ENCODE peak calls at places on chromosome 12, in seven cellular contexts. N, G, F, A, E, R and J are unnamed samples.

GRCh38 chr12:14373202-14373601 is 7.7 kb downstream of the ATF7IP start:
- DNase-seq in G (no peak), F (no peak), E (no peak), N (no peak), R (no peak), A (no peak), J (no peak)

GRCh38 chr12:38639625-38640024 is 265.8 kb downstream of the CPNE8 start:
- DNase-seq in E (no peak), G (no peak), F (no peak), R (no peak), A (no peak), N (no peak), J (no peak)

GRCh38 chr12:127145929-127146789 is 1120.8 kb upstream of the TMEM132C start:
- DNase-seq in N (peak), G (peak), A (peak), E (peak), F (peak), R (peak), J (peak)

GRCh38 chr12:82694970-82695369 is 8.3 kb downstream of the TMTC2 start:
- DNase-seq in E (no peak), G (no peak), N (no peak), R (no peak), F (no peak), A (no peak), J (no peak)

GRCh38 chr12:109670647-109671046 is 43.0 kb upstream of the FAM222A start:
- DNase-seq in G (no peak), A (no peak), N (no peak), E (no peak), R (no peak), F (no peak), J (no peak)

GRCh38 chr12:27279836-27280235 is 35.8 kb downstream of the STK38L start:
- DNase-seq in R (no peak), A (no peak), N (no peak), F (no peak), E (no peak), G (no peak), J (no peak)

GRCh38 chr12:30753233-30753632 is 1.5 kb downstream of the CAPRIN2 start:
- DNase-seq in F (no peak), A (no peak), N (peak), G (no peak), R (no peak), E (no peak), J (no peak)

GRCh38 chr12:124525927-124526692 is 41.3 kb downstream of the NCOR2 start:
- DNase-seq in N (no peak), R (no peak), A (no peak), E (no peak), G (no peak), F (no peak), J (no peak)

GRCh38 chr12:78887008-78887407 is 22.4 kb downstream of the SYT1 start:
- DNase-seq in N (peak), E (no peak), A (no peak), R (no peak), G (no peak), F (no peak), J (no peak)

DNA sequence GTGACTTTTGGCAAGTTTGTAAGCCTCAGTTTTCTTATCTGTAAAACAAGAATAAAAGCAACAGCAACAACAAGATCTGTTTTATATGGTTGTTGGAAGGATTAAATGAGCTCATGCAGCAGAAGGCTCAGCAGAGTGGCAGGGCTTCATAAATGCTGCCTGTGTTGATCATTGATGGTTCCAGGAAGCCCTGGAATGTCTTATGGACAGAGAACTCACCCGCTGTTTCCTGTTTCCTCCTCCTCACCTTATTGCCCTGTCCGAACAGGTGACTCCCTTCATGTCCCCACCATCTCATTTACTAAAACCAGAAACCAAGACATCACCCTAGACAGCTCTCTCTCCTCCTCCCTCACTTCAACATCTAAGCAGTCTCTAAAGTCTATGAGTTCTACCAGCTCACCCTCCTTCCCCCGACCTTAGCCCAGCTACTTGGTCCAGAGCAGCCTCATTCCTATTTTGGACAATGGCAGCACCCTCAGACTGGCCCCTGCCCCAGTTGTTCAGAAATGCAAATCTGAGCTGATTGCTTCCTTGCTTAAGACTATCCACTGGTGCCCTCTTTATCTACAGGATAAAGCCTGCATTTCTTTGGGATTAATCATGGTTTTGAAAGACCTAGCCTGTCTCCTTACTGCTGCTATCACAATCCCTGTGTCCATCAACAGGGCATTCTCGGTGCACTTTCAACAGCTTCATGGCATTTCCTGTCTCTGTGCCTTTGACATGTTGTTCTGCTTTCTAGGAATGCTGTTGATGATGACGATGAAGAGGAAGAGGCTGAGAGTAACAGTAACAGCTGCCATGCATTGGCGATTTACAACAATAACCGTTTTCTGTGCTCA is 21.4 kb upstream of the GSG1 start:
- DNase-seq in A (no peak), E (no peak), F (no peak), G (no peak), N (no peak), R (no peak), J (no peak)
- TF ChIP-seq EP300 in A (no peak), E (no peak), F (no peak), G (no peak), N (no peak), R (no peak), J (no peak)

GRCh38 chr12:51818086-51818485 is 30.4 kb downstream of the FIGNL2 start:
- DNase-seq in E (no peak), F (no peak), A (no peak), R (no peak), G (no peak), N (no peak), J (no peak)
- TF ChIP-seq POLR2A in E (no peak), F (no peak), A (no peak), R (no peak), G (no peak), N (no peak), J (no peak)

GRCh38 chr12:80299219-80299618 is 144.8 kb upstream of the PTPRQ start:
- DNase-seq in R (no peak), E (no peak), G (no peak), F (no peak), A (no peak), N (no peak), J (no peak)

DNA sequence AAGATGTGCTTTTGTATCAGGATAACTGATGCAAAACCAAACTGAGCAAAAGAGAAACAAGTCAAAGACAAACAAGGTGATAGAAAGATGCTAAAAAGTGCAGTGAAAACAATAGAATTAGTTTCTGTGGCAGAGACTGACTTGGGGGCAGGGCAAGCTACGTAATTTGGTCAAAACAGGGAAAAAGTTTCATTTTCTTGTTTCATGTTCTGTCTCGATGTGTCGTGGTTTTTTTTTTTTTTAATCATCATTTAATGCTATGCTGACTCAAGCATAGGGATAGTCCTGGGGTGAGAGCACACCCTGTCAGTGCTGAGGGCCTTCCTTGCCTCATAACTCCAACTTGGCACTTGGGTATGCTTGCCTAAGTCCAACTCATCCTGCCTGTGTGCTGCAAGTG is 144.1 kb upstream of the PTPRQ start:
- DNase-seq in G (no peak), A (no peak), F (no peak), E (no peak), R (no peak), N (no peak), J (no peak)
- TF ChIP-seq EP300 in G (no peak), A (no peak), F (no peak), E (no peak), R (no peak), N (no peak), J (no peak)

GRCh38 chr12:49456280-49456679 is 82.5 kb upstream of the KCNH3 start:
- DNase-seq in N (no peak), G (no peak), E (no peak), A (no peak), R (no peak), F (no peak), J (no peak)
- TF ChIP-seq POLR2A in N (no peak), G (no peak), E (no peak), A (no peak), R (no peak), F (no peak), J (no peak)

DNA sequence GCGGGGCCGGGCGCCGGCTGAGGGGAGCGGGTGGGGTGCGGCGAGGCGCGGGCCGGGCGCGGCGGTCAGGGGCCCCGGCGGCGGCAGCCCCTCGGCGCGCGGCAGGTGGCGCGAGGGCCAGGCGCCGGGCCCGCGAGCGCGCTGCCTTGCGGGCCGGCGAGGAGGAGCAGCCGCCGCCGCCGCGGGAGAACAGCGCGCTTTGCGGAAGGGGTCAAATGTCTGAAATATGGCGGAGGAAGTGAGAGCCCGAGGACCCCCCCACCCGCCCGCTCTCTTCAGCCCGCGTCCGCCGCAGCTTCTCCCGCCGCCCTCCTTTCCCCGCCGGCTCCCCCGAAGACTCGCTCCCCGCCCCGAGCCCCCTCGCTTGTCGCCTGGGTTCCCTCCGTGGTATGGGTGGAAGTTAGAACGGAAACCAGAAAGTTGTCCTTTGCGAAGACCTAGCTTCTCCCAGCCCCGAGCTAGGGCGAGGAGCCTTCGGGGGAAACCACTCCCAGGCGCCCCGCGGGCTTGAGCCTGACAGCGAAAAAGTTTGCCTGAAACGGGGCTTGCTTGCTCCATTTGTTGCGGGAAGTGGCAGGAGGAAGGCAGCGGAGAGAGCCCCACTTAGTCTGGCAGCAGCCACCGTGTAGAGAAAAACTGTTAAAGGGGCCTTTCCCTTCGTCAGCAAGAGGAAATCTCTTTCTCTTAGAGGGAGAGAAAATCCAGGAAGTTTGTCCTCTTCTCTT is 557 bp downstream of the RAP1B start:
- DNase-seq in N (peak), R (peak), G (peak), A (peak), E (peak), F (peak), J (peak)
- TF ChIP-seq EP300 in N (no peak), R (peak), G (no peak), A (no peak), E (no peak), F (no peak), J (no peak)

GRCh38 chr12:43571885-43572284 is 19.9 kb upstream of the ADAMTS20 start:
- DNase-seq in G (no peak), F (no peak), E (no peak), R (no peak), A (no peak), N (no peak), J (no peak)
- TF ChIP-seq POLR2A in G (no peak), F (no peak), E (no peak), R (no peak), A (no peak), N (no peak), J (no peak)

GRCh38 chr12:49635036-49635435 is 11.7 kb downstream of the PRPF40B start:
- DNase-seq in F (no peak), E (no peak), N (no peak), R (no peak), G (no peak), A (no peak), J (no peak)

GRCh38 chr12:49635656-49636055 is 12.3 kb downstream of the PRPF40B start:
- DNase-seq in F (no peak), N (no peak), R (no peak), E (no peak), A (no peak), G (no peak), J (no peak)

GRCh38 chr12:49636574-49636973 is 13.2 kb downstream of the PRPF40B start:
- DNase-seq in A (no peak), G (peak), R (no peak), E (no peak), F (no peak), N (no peak), J (no peak)

GRCh38 chr12:49637401-49637800 is 14.0 kb downstream of the PRPF40B start:
- DNase-seq in F (no peak), R (no peak), G (no peak), N (no peak), E (no peak), A (no peak), J (no peak)

DNA sequence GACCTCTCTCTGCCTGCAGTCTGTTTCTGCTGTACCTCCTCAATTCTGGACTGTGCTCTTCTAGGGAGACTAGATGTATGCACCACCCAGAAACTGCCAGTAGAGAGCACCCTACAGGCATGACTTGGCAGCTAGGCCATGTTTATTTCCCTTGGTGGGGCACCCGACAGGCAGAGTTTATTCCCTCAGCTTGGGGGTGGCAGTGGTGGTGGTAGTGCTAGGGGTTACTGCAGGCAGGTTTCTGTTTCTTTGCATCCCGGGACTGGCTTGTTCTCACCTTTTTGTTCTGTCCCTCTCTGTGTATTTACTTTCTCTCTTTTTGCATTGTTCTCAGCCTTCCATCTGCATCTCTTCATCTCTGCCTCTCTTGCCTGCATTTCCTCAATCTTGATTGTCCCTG is 13.6 kb downstream of the PRPF40B start:
- DNase-seq in E (no peak), N (peak), A (peak), F (peak), G (peak), R (peak), J (no peak)
- TF ChIP-seq EP300 in E (no peak), N (no peak), A (no peak), F (no peak), G (no peak), R (peak), J (no peak)

GRCh38 chr12:53034459-53034858 is 15.4 kb upstream of the TNS2 start:
- DNase-seq in A (no peak), R (no peak), F (no peak), G (no peak), N (no peak), E (no peak), J (no peak)
- TF ChIP-seq POLR2A in A (no peak), R (no peak), F (no peak), G (no peak), N (no peak), E (no peak), J (no peak)

GRCh38 chr12:76236640-76237039 is 111.6 kb downstream of the BBS10 start:
- DNase-seq in G (no peak), A (no peak), E (no peak), R (no peak), N (peak), F (no peak), J (no peak)
- TF ChIP-seq EP300 in G (no peak), A (no peak), E (no peak), R (no peak), N (no peak), F (no peak), J (no peak)